ENCODE peak calls at places on chromosomes 13 and 19, in six cellular contexts. G, L, F, H, I and K are unnamed samples.

GRCh38 chr19:29687244-29687896 is 22.1 kb downstream of the PLEKHF1 start:
- DNase-seq in G (no peak), L (no peak), F (peak), H (no peak), I (peak), K (peak)

GRCh38 chr13:112140366-112140765 is 73.4 kb downstream of the SOX1 start:
- DNase-seq in G (no peak), L (peak), F (no peak), H (no peak), I (no peak), K (peak)

GRCh38 chr19:29259153-29259552 is 46.2 kb upstream of the UQCRFS1 start:
- DNase-seq in G (no peak), L (no peak), F (no peak), H (no peak), I (no peak), K (no peak)

GRCh38 chr13:32415019-32415418 is 12.9 kb downstream of the N4BP2L1 start:
- DNase-seq in G (no peak), L (no peak), F (no peak), H (no peak), I (peak), K (peak)

GRCh38 chr13:40101708-40102359 is 446.4 kb downstream of the COG6 start:
- DNase-seq in G (peak), L (no peak), F (no peak), H (no peak), I (peak), K (peak)

GRCh38 chr13:38900188-38900587 is 90.4 kb downstream of the STOML3 start:
- DNase-seq in G (no peak), L (no peak), F (no peak), H (no peak), I (no peak), K (no peak)

GRCh38 chr19:21617740-21618339 is 112.4 kb downstream of the ZNF429 start:
- DNase-seq in G (no peak), L (no peak), F (no peak), H (no peak), I (no peak), K (no peak)

GRCh38 chr13:21359855-21360254 is 99.2 kb downstream of the ZDHHC20 start:
- DNase-seq in G (no peak), L (no peak), F (no peak), H (no peak), I (no peak), K (no peak)

GRCh38 chr13:29480893-29481525 is 114.5 kb downstream of the SLC7A1 start:
- DNase-seq in G (no peak), L (no peak), F (no peak), H (no peak), I (no peak), K (no peak)

GRCh38 chr19:17136026-17136425 is 60.4 kb downstream of the MYO9B start:
- DNase-seq in G (no peak), L (no peak), F (no peak), H (no peak), I (no peak), K (no peak)

GRCh38 chr19:5131866-5132561 is 163.1 kb downstream of the KDM4B start:
- DNase-seq in G (no peak), L (no peak), F (peak), H (no peak), I (peak), K (no peak)

GRCh38 chr19:32324631-32325215 is 20.7 kb upstream of the ZNF507 start:
- DNase-seq in G (no peak), L (no peak), F (no peak), H (no peak), I (no peak), K (no peak)

GRCh38 chr19:7534531-7534980 is 961 bp upstream of the PNPLA6 start:
- DNase-seq in G (peak), L (peak), F (peak), H (no peak), I (peak), K (peak)

GRCh38 chr13:110829486-110829885 is 85.4 kb downstream of the ANKRD10 start:
- DNase-seq in G (no peak), L (no peak), F (no peak), H (no peak), I (no peak), K (no peak)

GRCh38 chr19:34186205-34186604 is 13.9 kb downstream of the LSM14A start:
- DNase-seq in G (no peak), L (no peak), F (no peak), H (no peak), I (no peak), K (no peak)

GRCh38 chr13:26475176-26476110 is 82.0 kb upstream of the WASF3 start:
- DNase-seq in G (no peak), L (no peak), F (no peak), H (no peak), I (no peak), K (no peak)

GRCh38 chr13:47990427-47990826 is 10.6 kb downstream of the SUCLA2 start:
- DNase-seq in G (no peak), L (no peak), F (no peak), H (no peak), I (no peak), K (no peak)

GRCh38 chr19:35313614-35314013 is 15.4 kb upstream of the CD22 start:
- DNase-seq in G (no peak), L (no peak), F (no peak), H (no peak), I (no peak), K (peak)

GRCh38 chr19:55579766-55580621 is 654 bp downstream of the ZNF579 start:
- DNase-seq in G (peak), L (no peak), F (no peak), H (no peak), I (no peak), K (no peak)

GRCh38 chr13:58630794-58631193 is 999.2 kb downstream of the PCDH17 start:
- DNase-seq in G (no peak), L (no peak), F (no peak), H (no peak), I (no peak), K (no peak)

GRCh38 chr19:50500060-50500752 is 10.8 kb downstream of the JOSD2 start:
- DNase-seq in G (peak), L (peak), F (no peak), H (no peak), I (no peak), K (no peak)

GRCh38 chr19:49718991-49719390 is 28.1 kb downstream of the CPT1C start:
- DNase-seq in G (no peak), L (no peak), F (no peak), H (no peak), I (no peak), K (no peak)

GRCh38 chr19:39752390-39752789 is 14.6 kb upstream of the CLC start:
- DNase-seq in G (no peak), L (no peak), F (no peak), H (no peak), I (no peak), K (no peak)

DNA sequence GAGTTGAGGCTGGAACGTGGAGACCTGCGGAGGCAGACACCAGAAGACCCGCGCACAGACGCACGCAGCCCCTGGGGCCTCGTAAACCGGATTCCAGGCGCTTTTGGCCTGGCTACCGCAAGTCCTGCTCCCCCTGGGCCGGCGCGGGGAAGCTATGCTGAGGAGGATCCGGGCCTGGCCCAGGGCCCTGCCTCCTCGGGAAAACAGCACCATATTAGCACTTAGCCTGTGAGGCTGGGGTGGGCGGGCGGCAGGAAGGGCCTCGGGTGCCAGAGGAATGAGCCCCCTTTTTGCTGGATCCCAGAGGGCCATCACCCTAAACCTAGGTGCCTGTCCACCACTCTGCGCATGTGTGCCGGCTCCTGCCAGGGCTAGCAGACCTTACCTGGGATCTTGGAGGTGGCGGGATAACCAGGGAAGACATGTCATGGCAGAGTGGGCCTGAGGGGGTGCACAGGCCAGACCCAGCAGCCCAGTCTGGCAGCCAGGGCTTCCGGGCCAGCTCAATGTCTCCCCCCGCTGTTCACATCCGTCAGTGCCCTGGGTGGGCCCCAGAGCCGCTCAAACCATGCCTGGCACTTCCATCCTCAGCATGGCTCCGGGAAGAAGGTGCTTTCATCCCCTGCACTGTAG is 7.3 kb downstream of the ELOF1 start:
- DNase-seq in G (peak), L (no peak), F (no peak), H (no peak), I (no peak), K (no peak)
- TF ChIP-seq CTCF in G (peak), L (peak), F (no peak), H (no peak), I (peak), K (no peak)

DNA sequence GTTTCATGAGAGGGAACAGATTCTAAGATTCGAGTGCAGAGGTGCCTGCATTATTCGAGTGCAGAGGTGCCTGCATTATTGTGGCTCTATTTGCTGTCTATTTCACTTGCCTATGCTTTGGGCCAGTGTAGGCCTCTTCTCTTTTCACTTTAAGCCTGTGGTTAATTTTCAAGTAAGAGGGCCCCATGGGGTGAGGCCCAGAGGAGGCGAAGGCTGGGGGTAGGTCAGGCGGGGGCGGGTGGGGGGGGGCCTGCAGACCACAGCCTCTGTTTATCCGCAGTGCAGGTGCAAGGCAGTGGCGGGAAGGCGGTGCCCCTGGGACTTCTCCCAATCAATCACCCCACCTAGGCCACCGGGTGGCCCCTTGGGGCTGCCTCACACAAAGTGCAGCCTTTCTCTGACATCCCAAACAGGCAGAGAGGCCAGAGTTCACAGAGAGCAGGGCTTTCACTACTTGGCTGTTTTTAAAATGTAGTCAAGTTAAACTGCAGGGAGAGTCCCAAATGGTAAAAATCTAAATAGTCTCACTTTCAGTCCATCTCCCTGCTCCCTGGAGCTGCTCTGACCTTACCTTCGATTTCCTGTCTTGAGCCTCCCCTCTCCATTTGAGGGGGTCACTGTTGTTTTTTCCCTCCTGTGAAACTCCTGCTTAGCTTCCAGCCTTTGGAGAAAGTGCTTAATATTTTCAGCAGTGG is 249.1 kb downstream of the DLEU7 start:
- DNase-seq in G (peak), L (no peak), F (no peak), H (no peak), I (no peak), K (no peak)
- TF ChIP-seq CTCF in G (peak), L (no peak), F (no peak), H (no peak), I (no peak), K (no peak)

GRCh38 chr13:84917252-84917878 is 881.9 kb downstream of the SLITRK6 start:
- DNase-seq in G (peak), L (no peak), F (peak), H (no peak), I (peak), K (peak)
- TF ChIP-seq CTCF in G (peak), L (peak), F (peak), H (no peak), I (no peak), K (peak)

GRCh38 chr13:42814868-42815267 is 33.5 kb downstream of the FAM216B start:
- DNase-seq in G (no peak), L (no peak), F (peak), H (no peak), I (peak), K (peak)

GRCh38 chr13:42819712-42820111 is 38.3 kb downstream of the FAM216B start:
- DNase-seq in G (no peak), L (no peak), F (no peak), H (no peak), I (no peak), K (no peak)

GRCh38 chr13:42815686-42816085 is 34.3 kb downstream of the FAM216B start:
- DNase-seq in G (no peak), L (no peak), F (no peak), H (no peak), I (peak), K (no peak)

GRCh38 chr13:42820450-42820849 is 39.1 kb downstream of the FAM216B start:
- DNase-seq in G (no peak), L (no peak), F (no peak), H (no peak), I (no peak), K (no peak)

GRCh38 chr13:42816538-42816937 is 35.2 kb downstream of the FAM216B start:
- DNase-seq in G (no peak), L (no peak), F (no peak), H (no peak), I (peak), K (no peak)
- TF ChIP-seq CTCF in G (no peak), L (no peak), F (no peak), H (peak), I (peak), K (no peak)

GRCh38 chr19:13844130-13844631 is 32.8 kb upstream of the NANOS3 start:
- DNase-seq in G (no peak), L (no peak), F (peak), H (no peak), I (peak), K (peak)
- TF ChIP-seq CTCF in G (no peak), L (no peak), F (no peak), H (no peak), I (peak), K (peak)

GRCh38 chr13:94431569-94431968 is 47.9 kb downstream of the DCT start:
- DNase-seq in G (no peak), L (no peak), F (no peak), H (no peak), I (no peak), K (no peak)
- TF ChIP-seq CTCF in G (no peak), L (peak), F (peak), H (no peak), I (no peak), K (no peak)

GRCh38 chr13:101453784-101454201 is 1.3 kb downstream of the ITGBL1 start:
- DNase-seq in G (peak), L (no peak), F (no peak), H (no peak), I (peak), K (no peak)
- TF ChIP-seq CTCF in G (peak), L (peak), F (no peak), H (no peak), I (peak), K (no peak)

GRCh38 chr19:46372901-46373572 is 26.1 kb downstream of the PPP5C start:
- DNase-seq in G (no peak), L (no peak), F (peak), H (no peak), I (peak), K (peak)
- TF ChIP-seq CTCF in G (no peak), L (no peak), F (peak), H (no peak), I (peak), K (peak)